ENCODE peak calls at places on chromosome 6, in five cellular contexts. E is SK-N-SH; W is glomerular endothelial cell; G is stimulated activated naive CD4-positive, alpha-beta T cell; K is fibroblast of the aortic adventitia. J is an unnamed sample.

GRCh38 chr6:20565291-20565690 is 31.0 kb downstream of the CDKAL1 start:
- DNase-seq in G (no peak), K (no peak), W (no peak), E (no peak), J (no peak)

GRCh38 chr6:13614126-13614925 is 809 bp upstream of the NOL7 start:
- DNase-seq in W (no peak), G (no peak), E (peak; percentile 73), K (peak; percentile 62), J (peak; percentile 70)

GRCh38 chr6:2579241-2579761 is 171.4 kb downstream of the MYLK4 start:
- DNase-seq in W (no peak), E (peak; percentile 32), G (no peak), K (peak; percentile 46), J (no peak)

GRCh38 chr6:15827492-15828255 is 164.8 kb upstream of the DTNBP1 start:
- DNase-seq in K (no peak), G (no peak), E (no peak), W (no peak), J (no peak)

GRCh38 chr6:148693882-148694484 is 52.8 kb upstream of the UST start:
- DNase-seq in G (no peak), K (no peak), E (no peak), W (no peak), J (no peak)

GRCh38 chr6:45420083-45420908 is 42.6 kb upstream of the SUPT3H start:
- DNase-seq in K (peak; percentile 63), W (no peak), E (peak; percentile 19), G (peak; percentile 7), J (no peak)

GRCh38 chr6:15280023-15280422 is 34.2 kb downstream of the JARID2 start:
- DNase-seq in K (peak; percentile 84), G (no peak), W (no peak), E (no peak), J (no peak)

GRCh38 chr6:30885481-30885998 is 1.2 kb downstream of the DDR1 start:
- DNase-seq in W (no peak), G (peak; percentile 22), E (peak; percentile 12), K (no peak), J (no peak)

GRCh38 chr6:30834643-30835042 is 49.7 kb upstream of the DDR1 start:
- DNase-seq in E (no peak), W (no peak), G (no peak), K (no peak), J (no peak)

GRCh38 chr6:20744911-20745557 is 210.8 kb downstream of the CDKAL1 start:
- DNase-seq in E (no peak), G (no peak), K (no peak), W (no peak), J (no peak)

GRCh38 chr6:46011241-46012085 is 4.2 kb downstream of the CLIC5 start:
- DNase-seq in K (no peak), W (no peak), G (no peak), E (no peak), J (no peak)

GRCh38 chr6:28811873-28812272 is 111.9 kb downstream of the TRIM27 start:
- DNase-seq in E (no peak), W (no peak), K (no peak), G (no peak), J (no peak)

GRCh38 chr6:66897576-66897975 is 1190.5 kb upstream of the EYS start:
- DNase-seq in G (no peak), K (peak; percentile 24), E (no peak), W (no peak), J (peak; percentile 17)

GRCh38 chr6:106381871-106382270 is 21.4 kb downstream of the CRYBG1 start:
- DNase-seq in K (peak; percentile 29), G (no peak), W (no peak), E (no peak), J (no peak)

GRCh38 chr6:37705239-37706051 is 7.8 kb upstream of the MDGA1 start:
- DNase-seq in W (no peak), K (peak; percentile 83), E (peak; percentile 86), G (peak; percentile 73), J (peak; percentile 92)

GRCh38 chr6:23446394-23447001 is 679.5 kb upstream of the NRSN1 start:
- DNase-seq in W (peak; percentile 23), K (peak; percentile 52), G (no peak), E (peak; percentile 42), J (peak; percentile 57)

GRCh38 chr6:89842228-89842627 is 12.5 kb downstream of the CASP8AP2 start:
- DNase-seq in K (no peak), W (no peak), G (no peak), E (no peak), J (no peak)

GRCh38 chr6:33762713-33763112 is 16.0 kb upstream of the IP6K3 start:
- DNase-seq in K (no peak), E (no peak), G (no peak), W (no peak), J (no peak)

GRCh38 chr6:109610555-109610954 is 80.4 kb downstream of the AK9 start:
- DNase-seq in K (peak; percentile 29), W (no peak), E (no peak), G (no peak), J (no peak)

GRCh38 chr6:1789092-1789491 is 179.4 kb downstream of the FOXC1 start:
- DNase-seq in E (no peak), W (no peak), G (no peak), K (peak; percentile 76), J (no peak)

GRCh38 chr6:2507016-2507415 is 243.7 kb downstream of the MYLK4 start:
- DNase-seq in E (no peak), G (no peak), W (no peak), K (no peak), J (no peak)

GRCh38 chr6:152426276-152426675 is 210.9 kb downstream of the SYNE1 start:
- DNase-seq in G (no peak), K (no peak), E (no peak), W (no peak), J (no peak)

GRCh38 chr6:106411034-106411433 is 50.5 kb downstream of the CRYBG1 start:
- DNase-seq in G (no peak), E (no peak), K (no peak), W (no peak), J (no peak)

GRCh38 chr6:31423550-31423949 is 20.2 kb downstream of the MICA start:
- DNase-seq in G (no peak), W (no peak), K (no peak), E (no peak), J (no peak)

GRCh38 chr6:5511924-5512323 is 250.6 kb downstream of the FARS2 start:
- DNase-seq in E (no peak), K (peak; percentile 94), W (no peak), G (no peak), J (no peak)

GRCh38 chr6:11194399-11195274 is 37.8 kb downstream of the NEDD9 start:
- DNase-seq in K (peak; percentile 80), E (no peak), W (no peak), G (no peak), J (no peak)

GRCh38 chr6:170295519-170296422 is 4.9 kb upstream of the DLL1 start:
- DNase-seq in W (no peak), E (peak; percentile 78), K (no peak), G (peak; percentile 26), J (no peak)